ENCODE peak calls at places on chromosome 1, in seven cellular contexts. T is transverse colon, G is heart right ventricle, M is brain microvascular endothelial cell, D is mammary epithelial cell, P is uterus, S is kidney epithelial cell. B is an unnamed sample.

GRCh38 chr1:164675342-164675904 is 116.4 kb downstream of the PBX1 start:
- DNase-seq in P (no peak), M (peak; percentile 39), S (peak; percentile 9), D (peak; percentile 58), G (no peak), T (peak; percentile 44), B (peak; percentile 67)

GRCh38 chr1:46285730-46286477 is 17.5 kb downstream of the LRRC41 start:
- DNase-seq in G (no peak), M (no peak), S (no peak), D (no peak), T (no peak), P (no peak), B (no peak)

GRCh38 chr1:149917590-149918144 is at the start of gene SV2A:
- DNase-seq in P (peak; percentile 80), G (peak; percentile 26), D (no peak), S (no peak), M (no peak), T (peak; percentile 53), B (no peak)

GRCh38 chr1:236997361-236997760 is 6.9 kb downstream of the MT1HL1 start:
- DNase-seq in G (peak; percentile 77), M (no peak), T (no peak), P (no peak), D (no peak), S (no peak), B (no peak)

GRCh38 chr1:115671176-115672062 is 29.6 kb downstream of the VANGL1 start:
- DNase-seq in D (no peak), T (peak; percentile 58), M (peak; percentile 58), P (no peak), G (no peak), S (no peak), B (peak; percentile 95)

GRCh38 chr1:160205974-160206369 is 788 bp downstream of the PEA15 start:
- DNase-seq in T (peak; percentile 47), S (peak; percentile 18), G (no peak), P (peak; percentile 45), D (peak; percentile 68), M (peak; percentile 52), B (peak; percentile 78)

GRCh38 chr1:17276568-17276967 is 27.7 kb downstream of the PADI3 start:
- DNase-seq in M (no peak), G (no peak), T (no peak), D (peak; percentile 89), S (no peak), P (no peak), B (peak; percentile 78)

GRCh38 chr1:119816407-119816806 is 5.1 kb upstream of the REG4 start:
- DNase-seq in M (peak; percentile 6), T (peak; percentile 42), G (no peak), P (no peak), D (peak; percentile 25), S (peak; percentile 56), B (peak; percentile 48)

GRCh38 chr1:232538224-232538942 is 91.5 kb downstream of the SIPA1L2 start:
- DNase-seq in S (peak; percentile 83), P (no peak), D (peak; percentile 42), M (peak; percentile 75), T (no peak), G (no peak), B (peak; percentile 64)

GRCh38 chr1:48405400-48405799 is 66.6 kb downstream of the SPATA6 start:
- DNase-seq in D (no peak), S (no peak), M (no peak), G (no peak), T (no peak), P (no peak), B (no peak)

GRCh38 chr1:183230403-183230802 is 44.3 kb downstream of the LAMC2 start:
- DNase-seq in M (no peak), T (no peak), S (no peak), P (no peak), G (no peak), D (peak; percentile 66), B (peak; percentile 51)

GRCh38 chr1:212607206-212607923 is 1.2 kb upstream of the ATF3 start:
- DNase-seq in T (peak; percentile 55), S (no peak), M (no peak), D (peak; percentile 46), G (peak; percentile 30), P (peak; percentile 52), B (peak; percentile 17)

GRCh38 chr1:7387053-7387861 is 383.8 kb upstream of the VAMP3 start:
- DNase-seq in T (no peak), G (no peak), S (no peak), P (peak; percentile 8), D (peak; percentile 11), M (no peak), B (peak; percentile 32)

GRCh38 chr1:221431068-221431651 is 310.7 kb downstream of the DUSP10 start:
- DNase-seq in P (no peak), M (no peak), S (no peak), D (no peak), G (no peak), T (no peak), B (no peak)

GRCh38 chr1:910881-911721 is 12.6 kb upstream of the SAMD11 start:
- DNase-seq in P (peak; percentile 45), T (peak; percentile 5), G (no peak), M (no peak), S (peak; percentile 44), D (peak; percentile 25), B (no peak)

GRCh38 chr1:911875-912739 is 11.6 kb upstream of the SAMD11 start:
- DNase-seq in P (no peak), D (no peak), M (no peak), G (no peak), T (no peak), S (no peak), B (no peak)

GRCh38 chr1:910311-910880 is 13.3 kb upstream of the SAMD11 start:
- DNase-seq in M (no peak), S (no peak), T (no peak), G (no peak), D (no peak), P (peak; percentile 19), B (no peak)

GRCh38 chr1:907611-908451 is 15.9 kb upstream of the SAMD11 start:
- DNase-seq in G (no peak), S (no peak), P (no peak), D (no peak), M (no peak), T (peak; percentile 4), B (no peak)

DNA sequence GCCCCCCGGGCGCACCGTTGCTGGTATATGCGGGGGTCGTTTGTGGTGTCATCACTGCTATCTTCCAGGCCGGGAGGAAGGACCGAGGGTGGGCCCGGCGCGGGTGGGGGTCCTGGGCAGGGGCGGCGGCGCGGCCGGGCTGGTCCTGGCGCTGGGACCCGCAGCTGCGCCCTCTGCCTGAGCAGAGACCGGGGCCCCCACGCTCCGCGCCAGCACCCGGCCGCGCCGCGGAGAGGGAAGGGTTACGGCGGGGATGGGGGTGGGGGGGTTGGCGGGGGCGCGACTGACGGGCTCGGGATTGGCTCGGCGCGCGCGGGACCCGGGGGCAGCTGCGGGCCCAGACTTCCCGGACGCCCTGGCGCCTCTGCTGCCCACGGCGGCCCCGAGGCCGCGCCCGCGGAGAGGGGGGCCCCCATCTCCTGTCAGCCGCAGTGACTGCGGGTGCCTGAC is 13.8 kb upstream of the SAMD11 start:
- DNase-seq in M (no peak), G (no peak), D (no peak), S (no peak), P (no peak), T (peak; percentile 7), B (no peak)
- H3K27me3 ChIP-seq in M (peaks cover 8% of the 10 kb centered on the region), G (peaks cover 59% of the 10 kb centered on the region), D (peaks cover 15% of the 10 kb centered on the region), S (peaks cover 28% of the 10 kb centered on the region), P (no peaks in the 10 kb centered on the region), T (peaks cover 75% of the 10 kb centered on the region), B (peaks cover 21% of the 10 kb centered on the region)

DNA sequence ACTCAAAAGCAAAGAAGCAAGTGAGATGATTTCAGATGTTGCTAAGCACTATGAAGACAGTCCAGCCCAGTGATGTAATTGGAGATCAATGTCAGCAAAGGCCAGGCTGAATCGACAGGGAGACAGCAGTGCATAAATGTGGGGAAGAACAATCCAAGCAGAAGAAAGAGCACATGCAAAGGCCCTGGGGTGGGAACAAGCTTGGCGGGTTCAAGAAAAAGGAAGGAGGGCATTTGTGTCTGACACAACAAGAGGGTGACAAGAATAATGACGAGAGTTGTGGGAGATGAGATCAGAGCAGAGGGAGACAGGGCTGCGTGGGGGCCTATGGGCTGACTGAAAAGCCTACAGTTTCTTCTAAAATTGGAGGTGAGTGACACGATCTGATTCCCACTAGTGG is 46.9 kb downstream of the TAS1R2 start:
- DNase-seq in P (no peak), S (no peak), T (no peak), M (no peak), G (no peak), D (no peak), B (no peak)
- TF ChIP-seq CTCF in P (no peak), S (no peak), T (no peak), M (no peak), G (no peak), D (no peak), B (no peak)

DNA sequence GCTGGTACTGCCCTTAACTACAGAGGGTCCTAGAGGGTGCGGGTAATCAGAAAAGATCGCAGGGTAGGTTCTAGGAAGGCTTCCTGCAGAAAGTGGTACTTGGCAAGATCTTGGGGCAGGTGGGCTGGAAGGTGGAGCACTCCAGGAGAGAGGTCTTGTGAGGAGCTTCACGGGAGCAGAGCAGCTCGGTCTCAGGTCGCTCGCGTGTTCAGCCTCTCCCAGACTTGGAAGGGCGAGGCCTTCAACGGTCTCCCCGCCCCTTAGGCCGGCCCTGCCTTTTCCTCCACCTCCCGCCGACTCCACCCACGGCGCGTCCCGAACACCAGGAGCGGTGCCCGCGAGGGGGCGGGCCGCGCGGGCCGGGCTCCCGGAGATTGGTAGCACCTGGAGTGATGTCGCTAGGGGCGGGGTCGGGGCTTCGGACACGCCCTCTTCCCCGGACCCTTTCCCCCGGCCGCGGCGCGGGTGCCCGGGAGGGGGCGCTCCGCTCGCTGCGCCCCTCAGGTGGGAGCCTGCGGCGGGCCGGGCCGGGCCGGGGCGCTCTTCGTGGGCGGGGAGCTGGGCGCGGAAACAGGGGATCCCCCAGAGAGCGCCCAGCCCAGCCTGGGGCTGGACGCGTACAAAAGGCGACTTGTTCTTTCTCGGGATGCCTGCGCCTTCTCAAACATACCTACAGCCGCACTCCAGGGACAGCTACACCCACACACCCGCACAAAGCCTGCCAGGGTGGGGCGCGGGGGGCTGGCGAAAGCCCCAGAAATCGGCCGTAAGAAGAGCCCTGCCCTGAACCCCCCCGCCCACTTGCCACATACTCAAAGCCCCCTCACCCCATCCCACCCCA is 35.5 kb downstream of the AHDC1 start:
- DNase-seq in G (peak; percentile 95), P (peak; percentile 96), T (peak; percentile 98), D (peak; percentile 97), M (no peak), S (peak; percentile 63), B (peak; percentile 84)
- H3K4me3 ChIP-seq in G (peak overlapping the region; percentile 21), P (peak overlapping the region; percentile 31), T (no peak overlapping the region), D (no peak overlapping the region), M (peak overlapping the region; percentile 34), S (peak overlapping the region; percentile 5), B (peak overlapping the region; percentile 9)

GRCh38 chr1:11483581-11484320 is 4.8 kb downstream of the DISP3 start:
- DNase-seq in D (no peak), T (no peak), P (no peak), S (no peak), M (no peak), G (no peak), B (no peak)

GRCh38 chr1:11482904-11483479 is 4.0 kb downstream of the DISP3 start:
- DNase-seq in S (no peak), G (no peak), D (no peak), P (no peak), T (no peak), M (no peak), B (no peak)

GRCh38 chr1:11481019-11481418 is 2.1 kb downstream of the DISP3 start:
- DNase-seq in P (no peak), T (no peak), G (no peak), D (no peak), M (no peak), S (no peak), B (no peak)

GRCh38 chr1:11484321-11484655 is 5.3 kb downstream of the DISP3 start:
- DNase-seq in T (no peak), D (no peak), P (no peak), M (no peak), G (peak; percentile 25), S (no peak), B (no peak)

GRCh38 chr1:11482186-11482585 is 3.2 kb downstream of the DISP3 start:
- DNase-seq in T (no peak), M (no peak), G (no peak), P (no peak), S (no peak), D (no peak), B (no peak)
- H3K27me3 ChIP-seq in T (peaks cover 62% of the 10 kb centered on the region), M (peaks cover 15% of the 10 kb centered on the region), G (peaks cover 51% of the 10 kb centered on the region), P (no peaks in the 10 kb centered on the region), S (peaks cover 25% of the 10 kb centered on the region), D (peaks cover 10% of the 10 kb centered on the region), B (peaks cover 1% of the 10 kb centered on the region)

B was measured in bronchial epithelial cell.